ENCODE peak calls at places on chromosomes 2 and 18, in six cellular contexts. M is HepG2, H is K562, J is GM12878, T is H1, D is GM12892. V is an unnamed sample.

GRCh38 chr2:207694811-207695281 is 16.6 kb upstream of the CCNYL1 start:
- DNase-seq in D (no peak), M (no peak), H (no peak), T (no peak), J (no peak), V (no peak)

GRCh38 chr2:102313950-102314349 is 2.6 kb downstream of the IL1RL1 start:
- DNase-seq in T (no peak), J (no peak), D (no peak), M (no peak), H (no peak), V (no peak)

GRCh38 chr2:26412091-26412673 is 10.5 kb downstream of the DRC1 start:
- DNase-seq in M (peak; percentile 45), D (no peak), H (peak; percentile 79), T (no peak), J (peak; percentile 37), V (peak; percentile 37)

GRCh38 chr2:102130651-102130991 is 11.9 kb upstream of the IL1R1 start:
- DNase-seq in H (no peak), J (no peak), T (no peak), M (no peak), D (no peak), V (no peak)

GRCh38 chr2:38386377-38386776 is 9.3 kb upstream of the ATL2 start:
- DNase-seq in M (no peak), D (no peak), J (no peak), H (no peak), T (no peak), V (no peak)

GRCh38 chr18:12401881-12402280 is 5.8 kb upstream of the PRELID3A start:
- DNase-seq in M (no peak), J (no peak), H (peak; percentile 5), D (no peak), T (no peak), V (no peak)

GRCh38 chr2:178194600-178195389 is 483 bp downstream of the OSBPL6 start:
- DNase-seq in D (peak; percentile 17), H (peak; percentile 56), T (peak; percentile 81), M (no peak), J (no peak), V (peak; percentile 24)

GRCh38 chr2:24456610-24457556 is 34.2 kb upstream of the NCOA1 start:
- DNase-seq in H (peak; percentile 76), T (no peak), J (no peak), M (no peak), D (no peak), V (no peak)

GRCh38 chr18:8719192-8719591 is 13.8 kb downstream of the MTCL1 start:
- DNase-seq in H (no peak), T (no peak), D (no peak), M (no peak), J (no peak), V (no peak)

GRCh38 chr18:35099911-35100310 is 58.7 kb downstream of the MAPRE2 start:
- DNase-seq in J (no peak), H (no peak), M (no peak), T (no peak), D (no peak), V (no peak)

GRCh38 chr2:156320491-156320896 is 12.0 kb downstream of the NR4A2 start:
- DNase-seq in J (no peak), M (no peak), H (no peak), T (peak; percentile 78), D (no peak), V (no peak)

GRCh38 chr2:122764019-122764418 is 1008.6 kb downstream of the TSN start:
- DNase-seq in J (no peak), H (no peak), T (no peak), D (no peak), M (no peak), V (no peak)

GRCh38 chr2:180761224-180761623 is 219.2 kb upstream of the UBE2E3 start:
- DNase-seq in H (no peak), J (no peak), M (peak; percentile 89), D (no peak), T (no peak), V (no peak)

GRCh38 chr2:60318544-60318943 is 234.9 kb downstream of the BCL11A start:
- DNase-seq in M (no peak), H (no peak), J (no peak), D (no peak), T (no peak), V (no peak)

GRCh38 chr2:118689456-118689855 is 158.0 kb downstream of the EN1 start:
- DNase-seq in M (no peak), T (no peak), H (peak; percentile 65), D (no peak), J (no peak), V (no peak)

GRCh38 chr2:117691980-117692379 is 122.5 kb upstream of the DDX18 start:
- DNase-seq in D (no peak), T (peak; percentile 46), M (no peak), J (no peak), H (no peak), V (no peak)

GRCh38 chr2:111173856-111174255 is 53.1 kb downstream of the BCL2L11 start:
- DNase-seq in D (no peak), T (no peak), H (no peak), M (no peak), J (no peak), V (no peak)

GRCh38 chr2:24009680-24010476 is at the start of gene MFSD2B:
- DNase-seq in T (no peak), J (no peak), D (peak; percentile 41), H (peak; percentile 74), M (no peak), V (peak; percentile 56)

GRCh38 chr18:33115476-33115875 is 325.0 kb downstream of the CCDC178 start:
- DNase-seq in T (no peak), H (no peak), D (no peak), M (no peak), J (no peak), V (no peak)

GRCh38 chr18:23689031-23689615 is at the start of gene LAMA3:
- DNase-seq in J (no peak), T (peak; percentile 73), H (no peak), D (no peak), M (no peak), V (no peak)

GRCh38 chr2:55431982-55432627 is 12.4 kb upstream of the CCDC88A start:
- DNase-seq in M (peak; percentile 32), D (no peak), H (no peak), T (no peak), J (no peak), V (no peak)

GRCh38 chr2:158795110-158795924 is at the start of gene DAPL1:
- DNase-seq in M (no peak), D (no peak), J (no peak), H (no peak), T (no peak), V (no peak)
- TF ChIP-seq POLR2A in M (no peak), D (no peak), J (no peak), H (no peak), T (no peak), V (no peak)

GRCh38 chr2:212136216-212136795 is 402.3 kb downstream of the ERBB4 start:
- DNase-seq in D (no peak), M (no peak), T (no peak), H (no peak), J (no peak), V (no peak)

GRCh38 chr2:212141499-212141898 is 397.1 kb downstream of the ERBB4 start:
- DNase-seq in D (no peak), T (no peak), M (no peak), H (no peak), J (no peak), V (no peak)

GRCh38 chr2:212133337-212133736 is 405.3 kb downstream of the ERBB4 start:
- DNase-seq in J (no peak), T (no peak), M (no peak), D (no peak), H (no peak), V (no peak)

DNA sequence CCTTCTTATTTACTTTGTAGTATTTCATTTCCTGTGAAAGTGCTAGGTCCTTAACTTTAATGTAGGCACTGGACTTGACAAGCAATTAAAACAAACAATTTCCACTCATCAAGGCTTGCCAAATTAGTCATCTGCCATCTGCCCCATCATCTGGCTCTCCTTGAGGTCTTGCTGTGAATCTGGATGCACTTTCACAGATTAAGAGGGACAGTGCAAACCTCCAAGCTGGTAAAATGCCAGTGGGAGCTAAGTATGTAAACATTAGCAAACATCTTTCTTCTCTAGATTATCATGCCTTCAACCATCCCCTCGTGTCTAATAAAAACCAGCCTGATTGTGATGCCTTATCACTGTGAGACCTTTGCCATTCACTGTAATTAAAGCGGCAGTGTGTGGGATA is 402.9 kb downstream of the ERBB4 start:
- DNase-seq in T (no peak), D (no peak), H (no peak), M (no peak), J (no peak), V (no peak)
- TF ChIP-seq TAF1 in T (no peak), D (no peak), H (no peak), M (no peak), J (no peak), V (no peak)

GRCh38 chr2:237616373-237617304 is 10.7 kb upstream of the LRRFIP1 start:
- DNase-seq in M (no peak), T (no peak), J (no peak), H (no peak), D (no peak), V (no peak)

GRCh38 chr2:237617305-237617982 is 9.9 kb upstream of the LRRFIP1 start:
- DNase-seq in M (no peak), T (no peak), D (no peak), J (no peak), H (no peak), V (no peak)

GRCh38 chr2:237615631-237616249 is 11.6 kb upstream of the LRRFIP1 start:
- DNase-seq in M (no peak), J (no peak), T (no peak), D (no peak), H (no peak), V (no peak)

GRCh38 chr2:237614151-237614720 is 13.2 kb upstream of the LRRFIP1 start:
- DNase-seq in M (peak; percentile 100), J (no peak), D (no peak), H (no peak), T (no peak), V (no peak)

DNA sequence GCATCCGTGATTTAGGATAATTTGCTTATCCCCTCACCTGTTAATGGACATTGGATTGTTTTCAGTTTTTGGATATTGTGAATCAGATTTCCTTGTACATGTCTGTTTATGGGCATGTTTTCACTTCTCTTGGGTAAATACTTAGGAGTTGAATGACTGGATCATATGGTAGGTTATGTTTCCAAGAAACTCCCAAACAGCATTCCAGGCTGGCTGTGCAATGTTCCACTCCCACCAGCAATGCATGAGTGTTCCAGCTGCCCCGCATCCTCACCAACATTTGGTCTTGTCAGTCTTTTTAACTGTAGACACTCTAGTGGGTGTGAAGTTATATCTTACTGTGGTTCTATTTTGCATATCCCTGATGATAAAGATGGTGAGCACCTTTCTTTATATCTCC is 8.9 kb upstream of the LRRFIP1 start:
- DNase-seq in T (no peak), D (no peak), H (no peak), J (no peak), M (no peak), V (no peak)
- TF ChIP-seq POLR2A in T (no peak), D (no peak), H (no peak), J (no peak), M (no peak), V (no peak)

DNA sequence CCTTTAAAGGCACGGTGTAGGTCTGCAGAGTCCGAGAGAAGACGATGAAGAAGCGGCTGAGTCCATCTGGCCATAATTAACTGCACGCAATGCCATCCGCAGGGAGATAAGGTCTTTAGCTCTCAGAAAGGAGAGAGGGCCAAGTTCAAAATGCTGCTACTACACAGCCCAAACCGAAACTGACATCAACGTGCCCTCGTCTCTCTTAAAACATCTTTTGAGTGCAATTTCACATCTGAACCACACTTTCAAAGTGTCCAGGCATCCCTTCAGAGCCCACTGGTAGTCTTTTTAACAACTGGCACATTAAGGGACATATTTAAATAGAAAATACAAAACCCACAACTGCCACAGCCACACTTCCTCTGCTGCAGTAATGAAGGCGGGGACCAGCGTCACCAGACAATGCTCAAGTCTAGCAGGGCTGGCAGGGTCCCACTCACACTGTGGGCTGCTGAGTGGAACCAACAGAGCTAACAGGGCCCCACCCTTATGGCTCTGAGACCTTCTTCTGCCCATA is 35.8 kb downstream of the ST3GAL5 start:
- DNase-seq in M (no peak), D (no peak), H (no peak), T (no peak), J (peak; percentile 88), V (no peak)
- TF ChIP-seq TAF1 in M (no peak), D (no peak), H (no peak), T (no peak), J (no peak), V (peak; percentile 30)